ENCODE peak calls at places on chromosomes 5 and 9, in six cellular contexts. H is B cell, L is GM23338, O is Calu3, Q is cardiac muscle cell, G is BE2C. T is an unnamed sample.

GRCh38 chr5:109291090-109291489 is 118.7 kb downstream of the PJA2 start:
- DNase-seq in H (no peak), L (peak; percentile 23), O (no peak), Q (no peak), G (no peak), T (no peak)

GRCh38 chr9:83401328-83401895 is 136.8 kb downstream of the FRMD3 start:
- DNase-seq in H (no peak), L (peak; percentile 8), O (no peak), Q (no peak), G (no peak), T (no peak)

GRCh38 chr5:5572983-5573797 is 150.7 kb downstream of the ICE1 start:
- DNase-seq in H (no peak), L (no peak), O (no peak), Q (no peak), G (no peak), T (no peak)

GRCh38 chr5:32708949-32709348 is 2.2 kb upstream of the NPR3 start:
- DNase-seq in H (no peak), L (peak; percentile 42), O (no peak), Q (peak; percentile 28), G (no peak), T (no peak)

GRCh38 chr5:174145821-174146220 is 100.3 kb downstream of the NSG2 start:
- DNase-seq in H (no peak), L (peak; percentile 70), O (no peak), Q (no peak), G (peak; percentile 67), T (peak; percentile 75)

GRCh38 chr5:33788922-33789321 is 102.9 kb downstream of the ADAMTS12 start:
- DNase-seq in H (no peak), L (no peak), O (no peak), Q (no peak), G (no peak), T (no peak)

GRCh38 chr5:125059255-125060050 is 313.0 kb upstream of the ZNF608 start:
- DNase-seq in H (no peak), L (no peak), O (no peak), Q (no peak), G (no peak), T (no peak)

GRCh38 chr5:119368238-119368630 is 12.4 kb downstream of the TNFAIP8 start:
- DNase-seq in H (no peak), L (no peak), O (no peak), Q (no peak), G (no peak), T (no peak)

GRCh38 chr9:92293452-92294296 is at the start of gene IARS1:
- DNase-seq in H (peak; percentile 98), L (peak; percentile 97), O (peak; percentile 96), Q (peak; percentile 96), G (peak; percentile 98), T (peak; percentile 100)
- TF ChIP-seq CTCF in H (peak; percentile 19), L (peak; percentile 55), O (no peak), Q (peak; percentile 35), G (peak; percentile 42), T (no peak)

DNA sequence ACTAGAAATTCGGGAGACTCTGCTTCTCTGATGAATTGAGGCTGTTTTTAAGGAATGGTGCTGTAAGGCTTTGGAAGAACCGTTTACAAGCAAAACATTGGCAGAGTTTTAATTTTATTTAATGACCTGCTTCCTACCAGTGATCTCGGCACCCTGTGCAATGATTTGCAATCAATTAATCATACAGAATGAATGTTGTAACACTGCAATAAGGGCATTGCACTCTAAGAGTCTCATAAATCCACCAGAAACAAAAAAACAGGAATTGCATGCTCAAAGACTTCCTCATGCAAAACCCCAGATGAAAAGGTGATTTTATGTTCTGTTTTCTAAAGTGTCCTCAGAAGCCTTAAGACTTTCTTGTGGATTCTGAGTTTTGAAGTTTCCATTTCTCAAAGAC is 295.8 kb downstream of the ARHGEF28 start:
- DNase-seq in H (no peak), L (no peak), O (no peak), Q (no peak), G (no peak), T (no peak)
- TF ChIP-seq CTCF in H (no peak), L (no peak), O (no peak), Q (no peak), G (no peak), T (no peak)

GRCh38 chr5:169507051-169507450 is 76.5 kb upstream of the SPDL1 start:
- DNase-seq in H (no peak), L (no peak), O (no peak), Q (no peak), G (no peak), T (no peak)

GRCh38 chr5:169512385-169512784 is 71.2 kb upstream of the SPDL1 start:
- DNase-seq in H (no peak), L (no peak), O (no peak), Q (no peak), G (no peak), T (no peak)

DNA sequence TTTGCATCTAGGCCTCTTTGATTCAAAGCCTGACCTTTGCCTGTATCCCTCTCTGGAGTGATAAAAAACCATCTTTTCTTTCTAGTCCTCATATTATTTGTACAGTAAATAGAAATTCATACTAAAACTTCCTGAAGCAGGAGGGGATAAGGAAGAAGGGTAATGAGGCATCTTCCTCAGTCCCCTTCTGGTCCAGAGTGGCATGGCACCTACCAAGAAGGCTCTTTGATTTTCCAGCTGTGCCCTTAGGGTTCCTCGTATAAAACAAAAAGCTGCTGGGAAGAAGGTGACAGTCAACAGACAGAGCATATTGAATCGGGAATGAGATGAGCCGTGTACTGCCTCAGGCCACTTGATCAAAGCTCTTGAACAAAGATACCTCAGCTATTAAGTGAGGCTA is 71.9 kb upstream of the SPDL1 start:
- DNase-seq in H (no peak), L (peak; percentile 30), O (no peak), Q (no peak), G (no peak), T (no peak)
- TF ChIP-seq CTCF in H (no peak), L (no peak), O (no peak), Q (peak; percentile 10), G (peak; percentile 21), T (no peak)

DNA sequence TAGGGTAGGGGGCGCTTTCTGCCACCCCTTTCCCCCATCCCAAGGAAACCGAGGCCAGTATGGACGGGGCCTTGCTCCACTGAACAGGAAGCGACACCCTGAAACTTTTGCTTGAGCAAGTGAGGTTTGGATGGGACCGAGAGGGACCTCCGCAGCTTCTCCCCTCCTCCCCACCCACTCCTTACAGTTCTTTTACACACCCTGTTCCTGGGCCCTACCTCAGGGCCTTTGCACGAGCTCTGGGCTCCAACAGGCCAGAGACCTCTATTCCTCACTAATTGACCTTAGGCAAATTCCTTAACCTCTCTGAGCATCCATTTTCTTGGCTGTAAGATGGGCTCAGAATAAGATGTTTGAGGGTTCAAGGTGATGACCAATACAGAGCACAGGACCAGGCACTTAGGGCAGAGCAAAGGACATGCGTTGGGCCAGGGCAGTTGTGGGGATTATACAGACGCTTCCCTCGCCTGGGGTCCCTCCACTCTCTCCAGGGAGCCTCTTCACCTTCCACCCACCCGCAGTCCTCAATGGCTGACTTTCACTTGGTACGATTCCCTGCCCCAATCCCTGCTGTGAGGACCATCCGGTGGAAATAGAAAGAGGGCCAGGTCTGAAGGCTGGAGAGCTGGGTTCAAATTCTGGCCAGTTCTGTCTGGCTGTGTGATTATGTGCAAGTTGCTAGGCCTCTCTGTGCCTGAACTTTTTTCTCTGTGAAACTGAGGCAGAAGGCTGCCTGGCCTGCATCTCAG is 206.3 kb upstream of the IER5L start:
- DNase-seq in H (no peak), L (no peak), O (no peak), Q (no peak), G (no peak), T (no peak)
- TF ChIP-seq CTCF in H (no peak), L (peak; percentile 15), O (no peak), Q (no peak), G (no peak), T (no peak)